ENCODE peak calls at places on chromosomes 12 and 14, in nine cellular contexts. W is pancreas, S is astrocyte of the cerebellum, T is RWPE1, Z is left ventricle myocardium inferior, K is dorsolateral prefrontal cortex, M is OCI-LY7, A is epithelial cell of esophagus, D is stomach. O is an unnamed sample.
A peak's percentile ranks its signal among the peaks of the same experiment; 100 is the strongest.

GRCh38 chr12:56385873-56386272 is 23.2 kb upstream of the APOF start:
- DNase-seq in Z (no peak), K (no peak), W (peak; percentile 22), M (no peak), S (no peak), D (peak; percentile 71), T (peak; percentile 15), A (peak; percentile 34), O (peak; percentile 10)

GRCh38 chr12:66725031-66725430 is 46.2 kb upstream of the GRIP1 start:
- DNase-seq in Z (no peak), T (no peak), A (no peak), S (no peak), D (no peak), W (no peak), K (no peak), M (no peak), O (peak; percentile 19)

GRCh38 chr12:96397756-96398421 is 2.4 kb downstream of the CDK17 start:
- DNase-seq in T (no peak), A (no peak), M (no peak), Z (no peak), K (no peak), S (no peak), D (no peak), W (no peak), O (no peak)

GRCh38 chr12:94832780-94833760 is 170.4 kb downstream of the NDUFA12 start:
- DNase-seq in K (no peak), A (no peak), D (no peak), W (no peak), Z (no peak), M (no peak), T (no peak), S (peak; percentile 37), O (peak; percentile 64)

GRCh38 chr12:108526482-108527234 is 11.6 kb downstream of the FICD start:
- DNase-seq in D (no peak), W (no peak), K (no peak), M (no peak), S (peak; percentile 76), T (no peak), A (no peak), Z (no peak), O (peak; percentile 44)

GRCh38 chr12:10293570-10294227 is 14.0 kb upstream of the KLRD1 start:
- DNase-seq in S (no peak), A (no peak), K (no peak), Z (no peak), M (peak; percentile 8), D (no peak), W (no peak), T (no peak), O (no peak)

GRCh38 chr14:88166616-88167015 is 156.5 kb downstream of the KCNK10 start:
- DNase-seq in T (peak; percentile 12), D (no peak), Z (no peak), S (no peak), K (no peak), M (no peak), W (no peak), A (peak; percentile 77), O (peak; percentile 8)

GRCh38 chr14:64838656-64839055 is 41.1 kb downstream of the SPTB start:
- DNase-seq in T (peak; percentile 60), M (no peak), A (peak; percentile 85), K (no peak), D (no peak), Z (no peak), W (no peak), S (no peak), O (no peak)

GRCh38 chr14:51996148-51996746 is 6.9 kb downstream of the RTRAF start:
- DNase-seq in T (no peak), K (no peak), Z (no peak), M (peak; percentile 16), S (peak; percentile 59), A (peak; percentile 56), W (no peak), D (no peak), O (peak; percentile 78)

GRCh38 chr12:93186621-93187020 is 191.1 kb upstream of the NUDT4 start:
- DNase-seq in K (no peak), T (no peak), M (no peak), S (no peak), A (no peak), Z (no peak), D (no peak), W (no peak), O (no peak)

GRCh38 chr12:67534671-67535070 is 113.9 kb upstream of the DYRK2 start:
- DNase-seq in S (peak; percentile 89), D (no peak), Z (peak; percentile 17), M (no peak), A (peak; percentile 78), K (no peak), W (no peak), T (peak; percentile 77), O (peak; percentile 95)

GRCh38 chr14:75294649-75295033 is 16.0 kb downstream of the FOS start:
- DNase-seq in A (no peak), K (no peak), S (no peak), M (peak; percentile 44), W (no peak), D (no peak), Z (no peak), T (peak; percentile 24), O (no peak)
- TF ChIP-seq CTCF in A (peak; percentile 15), K (no peak), S (no peak), M (peak; percentile 60), W (no peak), D (no peak), Z (no peak), T (peak; percentile 20), O (peak; percentile 17)

GRCh38 chr12:113049976-113050742 is 6.4 kb upstream of the DTX1 start:
- DNase-seq in S (no peak), T (no peak), D (no peak), W (no peak), Z (no peak), K (no peak), M (peak; percentile 85), A (peak; percentile 34), O (no peak)
- TF ChIP-seq CTCF in S (peak; percentile 41), T (no peak), D (no peak), W (no peak), Z (peak; percentile 27), K (no peak), M (peak; percentile 87), A (peak; percentile 28), O (peak; percentile 9)

GRCh38 chr14:81681466-81681865 is 147.8 kb upstream of the SEL1L start:
- DNase-seq in S (no peak), M (no peak), K (no peak), D (no peak), Z (no peak), T (no peak), W (no peak), A (no peak), O (no peak)
- TF ChIP-seq CTCF in S (no peak), M (no peak), K (no peak), D (no peak), Z (no peak), T (no peak), W (no peak), A (no peak), O (no peak)

DNA sequence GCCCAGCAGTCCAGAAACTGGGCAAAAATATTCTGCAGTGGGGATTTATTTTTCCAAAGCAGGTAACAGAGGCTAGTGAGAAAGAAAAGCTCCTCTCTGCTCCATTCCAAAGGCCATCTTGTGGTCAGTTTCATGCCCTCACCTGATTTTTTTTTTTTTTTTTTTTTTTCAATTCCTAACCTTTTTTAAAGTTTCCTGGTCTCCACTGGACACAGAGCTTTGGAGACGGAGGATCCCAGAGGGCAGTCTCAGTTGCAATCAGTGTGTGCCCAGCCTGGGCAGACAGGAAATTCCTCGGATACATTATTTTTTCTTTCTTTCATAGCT is 178.7 kb upstream of the BCL2L14 start:
- DNase-seq in A (no peak), K (no peak), D (no peak), M (no peak), T (no peak), Z (no peak), S (no peak), W (no peak), O (no peak)
- TF ChIP-seq CTCF in A (no peak), K (no peak), D (no peak), M (peak; percentile 53), T (no peak), Z (peak; percentile 54), S (peak; percentile 28), W (no peak), O (peak; percentile 36)

GRCh38 chr14:100362311-100362927 is 39.3 kb downstream of the SLC25A47 start:
- DNase-seq in M (no peak), T (no peak), W (no peak), S (no peak), A (peak; percentile 41), Z (no peak), D (no peak), K (no peak), O (no peak)
- TF ChIP-seq CTCF in M (no peak), T (no peak), W (no peak), S (no peak), A (no peak), Z (no peak), D (no peak), K (no peak), O (no peak)

GRCh38 chr12:113252494-113252893 is 31.2 kb downstream of the TPCN1 start:
- DNase-seq in S (no peak), A (no peak), W (no peak), M (no peak), D (no peak), K (no peak), Z (peak; percentile 72), T (no peak), O (no peak)

GRCh38 chr12:113249546-113249945 is 28.3 kb downstream of the TPCN1 start:
- DNase-seq in D (no peak), Z (no peak), W (no peak), S (no peak), A (no peak), K (no peak), T (no peak), M (no peak), O (no peak)

GRCh38 chr12:113250045-113250444 is 28.8 kb downstream of the TPCN1 start:
- DNase-seq in D (no peak), M (no peak), Z (no peak), T (no peak), S (no peak), W (no peak), K (no peak), A (no peak), O (no peak)

GRCh38 chr12:113253532-113254285 is 32.4 kb downstream of the TPCN1 start:
- DNase-seq in W (no peak), M (no peak), A (no peak), D (no peak), S (no peak), Z (no peak), K (no peak), T (no peak), O (no peak)

GRCh38 chr12:113251404-113252070 is 30.3 kb downstream of the TPCN1 start:
- DNase-seq in W (no peak), D (no peak), A (no peak), T (no peak), M (no peak), Z (no peak), S (no peak), K (no peak), O (no peak)
- TF ChIP-seq CTCF in W (no peak), D (no peak), A (no peak), T (no peak), M (no peak), Z (no peak), S (no peak), K (no peak), O (no peak)

GRCh38 chr12:59407799-59408198 is 188.0 kb upstream of the SLC16A7 start:
- DNase-seq in M (no peak), A (no peak), T (no peak), K (no peak), S (no peak), W (no peak), Z (no peak), D (no peak), O (no peak)
- TF ChIP-seq CTCF in M (no peak), A (peak; percentile 12), T (no peak), K (no peak), S (no peak), W (no peak), Z (no peak), D (no peak), O (no peak)

GRCh38 chr12:34016361-34016760 is 5.9 kb upstream of the ALG10 start:
- DNase-seq in D (no peak), A (no peak), M (peak; percentile 18), S (no peak), W (no peak), K (no peak), Z (no peak), T (no peak), O (no peak)
- TF ChIP-seq CTCF in D (no peak), A (no peak), M (no peak), S (no peak), W (no peak), K (no peak), Z (no peak), T (no peak), O (no peak)